ENCODE peak calls at places on chromosomes 11 and 22, in six cellular contexts. One of them, this sample, is unnamed.
A peak's percentile ranks its signal among the peaks of the same experiment; 100 is the strongest.

GRCh38 chr11:102517670-102518069 is 12.9 kb downstream of the MMP7 start:
- DNase-seq in psoas muscle: no peak
- DNase-seq in cardiac muscle cell: no peak
- DNase-seq in transverse colon: no peak
- DNase-seq in effector memory CD4-positive, alpha-beta T cell: no peak
- DNase-seq in mesendoderm: no peak
- DNase-seq in this sample: no peak

GRCh38 chr11:69920500-69921428 is 101.5 kb upstream of the FGF3 start:
- DNase-seq in cardiac muscle cell: no peak
- DNase-seq in psoas muscle: peak; percentile 26
- DNase-seq in mesendoderm: no peak
- DNase-seq in transverse colon: peak; percentile 2
- DNase-seq in effector memory CD4-positive, alpha-beta T cell: no peak
- DNase-seq in this sample: peak; percentile 33

GRCh38 chr11:65898656-65899355 is 1.4 kb downstream of the FOSL1 start:
- DNase-seq in mesendoderm: no peak
- DNase-seq in effector memory CD4-positive, alpha-beta T cell: no peak
- DNase-seq in psoas muscle: no peak
- DNase-seq in transverse colon: no peak
- DNase-seq in cardiac muscle cell: no peak
- DNase-seq in this sample: no peak

GRCh38 chr22:46225631-46226030 is 24.5 kb downstream of the CDPF1 start:
- DNase-seq in transverse colon: no peak
- DNase-seq in cardiac muscle cell: no peak
- DNase-seq in psoas muscle: no peak
- DNase-seq in effector memory CD4-positive, alpha-beta T cell: no peak
- DNase-seq in mesendoderm: no peak
- DNase-seq in this sample: no peak

GRCh38 chr22:21590809-21591641 is 23.5 kb downstream of the UBE2L3 start:
- DNase-seq in transverse colon: no peak
- DNase-seq in psoas muscle: no peak
- DNase-seq in cardiac muscle cell: no peak
- DNase-seq in mesendoderm: no peak
- DNase-seq in effector memory CD4-positive, alpha-beta T cell: no peak
- DNase-seq in this sample: no peak

GRCh38 chr11:73173755-73174494 is 31.8 kb upstream of the FCHSD2 start:
- DNase-seq in mesendoderm: no peak
- DNase-seq in psoas muscle: peak; percentile 88
- DNase-seq in cardiac muscle cell: peak; percentile 34
- DNase-seq in effector memory CD4-positive, alpha-beta T cell: no peak
- DNase-seq in transverse colon: peak; percentile 47
- DNase-seq in this sample: peak; percentile 84

GRCh38 chr11:31437742-31438435 is 68.2 kb downstream of the DNAJC24 start:
- DNase-seq in psoas muscle: no peak
- DNase-seq in transverse colon: no peak
- DNase-seq in effector memory CD4-positive, alpha-beta T cell: no peak
- DNase-seq in cardiac muscle cell: no peak
- DNase-seq in mesendoderm: no peak
- DNase-seq in this sample: no peak

GRCh38 chr11:130315354-130315970 is 745 bp upstream of the ZBTB44 start:
- DNase-seq in cardiac muscle cell: peak; percentile 10
- DNase-seq in transverse colon: peak; percentile 50
- DNase-seq in mesendoderm: peak; percentile 63
- DNase-seq in psoas muscle: peak; percentile 57
- DNase-seq in effector memory CD4-positive, alpha-beta T cell: peak; percentile 23
- DNase-seq in this sample: peak; percentile 71

GRCh38 chr11:33490842-33491370 is 209.7 kb downstream of the C11orf91 start:
- DNase-seq in effector memory CD4-positive, alpha-beta T cell: no peak
- DNase-seq in cardiac muscle cell: no peak
- DNase-seq in psoas muscle: no peak
- DNase-seq in mesendoderm: no peak
- DNase-seq in transverse colon: no peak
- DNase-seq in this sample: no peak

GRCh38 chr11:95924414-95924760 is 480 bp upstream of the MTMR2 start:
- DNase-seq in psoas muscle: no peak
- DNase-seq in effector memory CD4-positive, alpha-beta T cell: no peak
- DNase-seq in mesendoderm: peak; percentile 82
- DNase-seq in cardiac muscle cell: peak; percentile 75
- DNase-seq in transverse colon: no peak
- DNase-seq in this sample: no peak

GRCh38 chr22:49565516-49565855 is 262.2 kb downstream of the BRD1 start:
- DNase-seq in psoas muscle: no peak
- DNase-seq in cardiac muscle cell: no peak
- DNase-seq in transverse colon: no peak
- DNase-seq in effector memory CD4-positive, alpha-beta T cell: no peak
- DNase-seq in mesendoderm: no peak
- DNase-seq in this sample: peak; percentile 8

GRCh38 chr11:37320921-37321320 is 722.9 kb upstream of the RAG2 start:
- DNase-seq in psoas muscle: no peak
- DNase-seq in transverse colon: no peak
- DNase-seq in effector memory CD4-positive, alpha-beta T cell: no peak
- DNase-seq in cardiac muscle cell: no peak
- DNase-seq in mesendoderm: no peak
- DNase-seq in this sample: no peak

GRCh38 chr11:33772300-33772699 is 2.0 kb downstream of the FBXO3 start:
- DNase-seq in transverse colon: no peak
- DNase-seq in mesendoderm: peak; percentile 10
- DNase-seq in effector memory CD4-positive, alpha-beta T cell: no peak
- DNase-seq in cardiac muscle cell: no peak
- DNase-seq in psoas muscle: no peak
- DNase-seq in this sample: no peak

GRCh38 chr22:37173709-37174108 is 14.3 kb downstream of the C1QTNF6 start:
- DNase-seq in transverse colon: no peak
- DNase-seq in effector memory CD4-positive, alpha-beta T cell: no peak
- DNase-seq in cardiac muscle cell: peak; percentile 85
- DNase-seq in mesendoderm: no peak
- DNase-seq in psoas muscle: peak; percentile 73
- DNase-seq in this sample: peak; percentile 66

GRCh38 chr11:62245271-62245753 is 3.3 kb downstream of the SCGB1D2 start:
- DNase-seq in psoas muscle: no peak
- DNase-seq in transverse colon: no peak
- DNase-seq in effector memory CD4-positive, alpha-beta T cell: no peak
- DNase-seq in mesendoderm: peak; percentile 71
- DNase-seq in cardiac muscle cell: peak; percentile 54
- DNase-seq in this sample: no peak

GRCh38 chr11:66277475-66278391 is at the start of gene CNIH2:
- DNase-seq in mesendoderm: peak; percentile 57
- DNase-seq in transverse colon: peak; percentile 47
- DNase-seq in cardiac muscle cell: peak; percentile 16
- DNase-seq in effector memory CD4-positive, alpha-beta T cell: peak; percentile 35
- DNase-seq in psoas muscle: peak; percentile 57
- DNase-seq in this sample: no peak

GRCh38 chr11:12377106-12377823 is at the start of gene PARVA:
- DNase-seq in psoas muscle: peak; percentile 76
- DNase-seq in transverse colon: peak; percentile 76
- DNase-seq in mesendoderm: peak; percentile 95
- DNase-seq in effector memory CD4-positive, alpha-beta T cell: no peak
- DNase-seq in cardiac muscle cell: peak; percentile 93
- DNase-seq in this sample: peak; percentile 88

GRCh38 chr11:13962562-13963168 is at the start of gene SPON1:
- DNase-seq in mesendoderm: peak; percentile 87
- DNase-seq in transverse colon: peak; percentile 50
- DNase-seq in psoas muscle: no peak
- DNase-seq in effector memory CD4-positive, alpha-beta T cell: no peak
- DNase-seq in cardiac muscle cell: peak; percentile 59
- DNase-seq in this sample: peak; percentile 88

GRCh38 chr11:122711362-122711761 is 55.8 kb downstream of the UBASH3B start:
- DNase-seq in cardiac muscle cell: no peak
- DNase-seq in mesendoderm: no peak
- DNase-seq in psoas muscle: no peak
- DNase-seq in transverse colon: no peak
- DNase-seq in effector memory CD4-positive, alpha-beta T cell: no peak
- DNase-seq in this sample: peak; percentile 38

GRCh38 chr22:37160037-37160436 is 10.3 kb upstream of the IL2RB start:
- DNase-seq in cardiac muscle cell: no peak
- DNase-seq in mesendoderm: peak; percentile 40
- DNase-seq in transverse colon: no peak
- DNase-seq in effector memory CD4-positive, alpha-beta T cell: no peak
- DNase-seq in psoas muscle: peak; percentile 23
- DNase-seq in this sample: no peak

GRCh38 chr11:34977039-34977906 is 60.9 kb downstream of the PDHX start:
- DNase-seq in mesendoderm: peak; percentile 85
- DNase-seq in transverse colon: no peak
- DNase-seq in effector memory CD4-positive, alpha-beta T cell: no peak
- DNase-seq in cardiac muscle cell: peak; percentile 54
- DNase-seq in psoas muscle: no peak
- DNase-seq in this sample: no peak

GRCh38 chr22:47163876-47164513 is 401.5 kb downstream of the TBC1D22A start:
- DNase-seq in mesendoderm: no peak
- DNase-seq in effector memory CD4-positive, alpha-beta T cell: no peak
- DNase-seq in psoas muscle: peak; percentile 51
- DNase-seq in cardiac muscle cell: no peak
- DNase-seq in transverse colon: peak; percentile 3
- DNase-seq in this sample: peak; percentile 53

GRCh38 chr11:75333022-75333806 is 18.2 kb downstream of the ARRB1 start:
- DNase-seq in transverse colon: no peak
- DNase-seq in psoas muscle: no peak
- DNase-seq in effector memory CD4-positive, alpha-beta T cell: no peak
- DNase-seq in cardiac muscle cell: no peak
- DNase-seq in mesendoderm: no peak
- DNase-seq in this sample: peak; percentile 35
- H3K4me1 ChIP-seq in transverse colon: peaks cover 84% of the 10 kb centered on the region
- H3K4me1 ChIP-seq in psoas muscle: no peaks in the 10 kb centered on the region
- H3K4me1 ChIP-seq in effector memory CD4-positive, alpha-beta T cell: peaks cover 26% of the 10 kb centered on the region
- H3K4me1 ChIP-seq in cardiac muscle cell: no peaks in the 10 kb centered on the region
- H3K4me1 ChIP-seq in mesendoderm: peaks cover 30% of the 10 kb centered on the region
- H3K4me1 ChIP-seq in this sample: peaks cover 8% of the 10 kb centered on the region

GRCh38 chr11:115464269-115464668 is 39.9 kb downstream of the CADM1 start:
- DNase-seq in psoas muscle: no peak
- DNase-seq in mesendoderm: no peak
- DNase-seq in effector memory CD4-positive, alpha-beta T cell: no peak
- DNase-seq in transverse colon: no peak
- DNase-seq in cardiac muscle cell: no peak
- DNase-seq in this sample: no peak
- H3K4me1 ChIP-seq in psoas muscle: no peaks in the 10 kb centered on the region
- H3K4me1 ChIP-seq in mesendoderm: peaks cover 8% of the 10 kb centered on the region
- H3K4me1 ChIP-seq in effector memory CD4-positive, alpha-beta T cell: no peaks in the 10 kb centered on the region
- H3K4me1 ChIP-seq in transverse colon: no peaks in the 10 kb centered on the region
- H3K4me1 ChIP-seq in cardiac muscle cell: peaks cover 17% of the 10 kb centered on the region
- H3K4me1 ChIP-seq in this sample: no peaks in the 10 kb centered on the region

GRCh38 chr11:114211444-114212122 is 84.6 kb upstream of the NNMT start:
- DNase-seq in cardiac muscle cell: no peak
- DNase-seq in effector memory CD4-positive, alpha-beta T cell: no peak
- DNase-seq in transverse colon: no peak
- DNase-seq in mesendoderm: no peak
- DNase-seq in psoas muscle: no peak
- DNase-seq in this sample: no peak
- H3K4me1 ChIP-seq in cardiac muscle cell: peaks cover 71% of the 10 kb centered on the region
- H3K4me1 ChIP-seq in effector memory CD4-positive, alpha-beta T cell: peaks cover 25% of the 10 kb centered on the region
- H3K4me1 ChIP-seq in transverse colon: peaks cover 18% of the 10 kb centered on the region
- H3K4me1 ChIP-seq in mesendoderm: peaks cover 22% of the 10 kb centered on the region
- H3K4me1 ChIP-seq in psoas muscle: peaks cover 86% of the 10 kb centered on the region
- H3K4me1 ChIP-seq in this sample: peaks cover 17% of the 10 kb centered on the region

GRCh38 chr11:1523077-1523476 is 36.5 kb upstream of the MOB2 start:
- DNase-seq in transverse colon: no peak
- DNase-seq in psoas muscle: no peak
- DNase-seq in mesendoderm: no peak
- DNase-seq in effector memory CD4-positive, alpha-beta T cell: no peak
- DNase-seq in cardiac muscle cell: no peak
- DNase-seq in this sample: no peak
- H3K4me1 ChIP-seq in transverse colon: peaks cover 6% of the 10 kb centered on the region
- H3K4me1 ChIP-seq in psoas muscle: peaks cover 50% of the 10 kb centered on the region
- H3K4me1 ChIP-seq in mesendoderm: no peaks in the 10 kb centered on the region
- H3K4me1 ChIP-seq in effector memory CD4-positive, alpha-beta T cell: peaks cover 5% of the 10 kb centered on the region
- H3K4me1 ChIP-seq in cardiac muscle cell: peaks cover 16% of the 10 kb centered on the region
- H3K4me1 ChIP-seq in this sample: peaks cover 7% of the 10 kb centered on the region

DNA sequence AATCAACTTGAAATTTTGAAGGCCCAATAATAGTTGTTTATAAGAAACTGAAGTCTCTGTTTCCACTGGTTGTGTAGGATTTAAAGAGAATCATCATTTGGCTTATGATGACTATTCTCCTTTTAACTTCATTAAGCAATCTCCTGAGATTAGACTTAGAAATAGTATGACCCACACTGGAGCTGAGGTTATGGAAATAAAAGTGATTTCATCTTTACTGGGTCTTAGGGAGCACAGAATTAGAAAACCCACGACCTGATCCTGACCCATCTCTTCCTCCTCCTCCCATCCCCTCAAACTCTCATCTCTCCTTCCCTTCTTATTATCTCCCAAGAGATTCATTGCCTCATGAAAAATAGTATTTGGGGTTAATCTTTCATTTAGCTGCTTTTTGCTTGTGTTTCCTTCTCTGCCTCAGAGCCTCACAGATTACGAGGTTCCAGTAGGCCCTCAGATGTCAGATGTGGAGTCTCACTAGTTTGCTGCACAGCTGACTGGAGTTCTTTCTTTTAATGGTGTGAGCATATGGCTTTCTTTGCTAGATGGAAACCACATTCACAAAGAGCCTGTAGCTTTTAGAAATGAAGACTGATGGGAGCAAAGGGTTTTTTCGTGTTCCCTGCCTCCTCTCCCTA is 85.0 kb downstream of the ALX4 start:
- DNase-seq in cardiac muscle cell: peak; percentile 20
- DNase-seq in transverse colon: no peak
- DNase-seq in mesendoderm: no peak
- DNase-seq in effector memory CD4-positive, alpha-beta T cell: no peak
- DNase-seq in psoas muscle: no peak
- DNase-seq in this sample: no peak
- H3K4me1 ChIP-seq in cardiac muscle cell: peaks cover 10% of the 10 kb centered on the region
- H3K4me1 ChIP-seq in transverse colon: peaks cover 8% of the 10 kb centered on the region
- H3K4me1 ChIP-seq in mesendoderm: no peaks in the 10 kb centered on the region
- H3K4me1 ChIP-seq in effector memory CD4-positive, alpha-beta T cell: no peaks in the 10 kb centered on the region
- H3K4me1 ChIP-seq in psoas muscle: no peaks in the 10 kb centered on the region
- H3K4me1 ChIP-seq in this sample: peaks cover 2% of the 10 kb centered on the region

This sample was measured in right cardiac atrium.